ENCODE peak calls at places on chromosomes 12 and 14, in five cellular contexts. A, E, Z, C and T are unnamed samples.

GRCh38 chr12:5546616-5547015 is 114.7 kb downstream of the NTF3 start:
- DNase-seq in C (no peak), Z (peak), A (no peak), E (no peak), T (no peak)

GRCh38 chr12:57889541-57889989 is 43.0 kb upstream of the CTDSP2 start:
- DNase-seq in E (no peak), C (no peak), Z (peak), A (no peak), T (no peak)

GRCh38 chr12:49322367-49322707 is 718 bp upstream of the TROAP start:
- DNase-seq in Z (no peak), E (no peak), C (no peak), A (no peak), T (no peak)

GRCh38 chr12:63302269-63302940 is 151.4 kb upstream of the AVPR1A start:
- DNase-seq in C (no peak), A (no peak), Z (no peak), E (no peak), T (peak)

GRCh38 chr14:23024612-23025075 is 10.1 kb downstream of the PSMB5 start:
- DNase-seq in Z (no peak), E (no peak), C (no peak), A (no peak), T (no peak)

GRCh38 chr14:23910081-23910875 is 43.3 kb upstream of the DHRS4 start:
- DNase-seq in E (peak), Z (peak), C (peak), A (peak), T (no peak)

GRCh38 chr14:67529947-67530935 is 2.8 kb upstream of the PLEKHH1 start:
- DNase-seq in Z (no peak), C (no peak), A (no peak), E (no peak), T (no peak)

GRCh38 chr12:127780881-127781280 is 486.1 kb upstream of the TMEM132C start:
- DNase-seq in C (no peak), E (no peak), A (no peak), Z (no peak), T (no peak)

GRCh38 chr14:95697764-95698163 is 11.5 kb downstream of the TCL1B start:
- DNase-seq in C (no peak), E (no peak), A (no peak), Z (no peak), T (peak)

GRCh38 chr14:27164139-27164538 is 566.3 kb upstream of the NOVA1 start:
- DNase-seq in E (no peak), Z (no peak), C (no peak), A (no peak), T (no peak)

GRCh38 chr14:105486974-105487448 is 325 bp downstream of the CRIP1 start:
- DNase-seq in Z (no peak), E (no peak), C (no peak), A (peak), T (no peak)

GRCh38 chr14:65286443-65286842 is 126.1 kb upstream of the FUT8 start:
- DNase-seq in E (peak), A (peak), Z (no peak), C (peak), T (no peak)

GRCh38 chr12:66851134-66851533 is 172.3 kb upstream of the GRIP1 start:
- DNase-seq in Z (no peak), E (no peak), A (no peak), C (no peak), T (no peak)

GRCh38 chr14:39006721-39007410 is 96.2 kb downstream of the SEC23A start:
- DNase-seq in C (no peak), E (no peak), Z (peak), A (no peak), T (no peak)

GRCh38 chr12:56130876-56131275 is 2.8 kb downstream of the ESYT1 start:
- DNase-seq in E (no peak), C (no peak), Z (no peak), A (no peak), T (no peak)

GRCh38 chr12:79515526-79515935 is 175.2 kb downstream of the PAWR start:
- DNase-seq in E (no peak), C (no peak), A (no peak), Z (no peak), T (no peak)

GRCh38 chr12:51788876-51789275 is 59.6 kb downstream of the FIGNL2 start:
- DNase-seq in Z (peak), E (no peak), C (no peak), A (no peak), T (no peak)

GRCh38 chr14:100791995-100792394 is 33.9 kb upstream of the MEG3 start:
- DNase-seq in A (no peak), C (no peak), Z (no peak), E (no peak), T (no peak)

GRCh38 chr14:100788517-100789365 is 37.2 kb upstream of the MEG3 start:
- DNase-seq in E (peak), C (no peak), A (no peak), Z (no peak), T (no peak)

GRCh38 chr14:100787659-100788058 is 38.3 kb upstream of the MEG3 start:
- DNase-seq in Z (no peak), C (no peak), E (no peak), A (no peak), T (no peak)

GRCh38 chr14:100789460-100790417 is 36.2 kb upstream of the MEG3 start:
- DNase-seq in C (no peak), A (no peak), Z (no peak), E (no peak), T (no peak)

DNA sequence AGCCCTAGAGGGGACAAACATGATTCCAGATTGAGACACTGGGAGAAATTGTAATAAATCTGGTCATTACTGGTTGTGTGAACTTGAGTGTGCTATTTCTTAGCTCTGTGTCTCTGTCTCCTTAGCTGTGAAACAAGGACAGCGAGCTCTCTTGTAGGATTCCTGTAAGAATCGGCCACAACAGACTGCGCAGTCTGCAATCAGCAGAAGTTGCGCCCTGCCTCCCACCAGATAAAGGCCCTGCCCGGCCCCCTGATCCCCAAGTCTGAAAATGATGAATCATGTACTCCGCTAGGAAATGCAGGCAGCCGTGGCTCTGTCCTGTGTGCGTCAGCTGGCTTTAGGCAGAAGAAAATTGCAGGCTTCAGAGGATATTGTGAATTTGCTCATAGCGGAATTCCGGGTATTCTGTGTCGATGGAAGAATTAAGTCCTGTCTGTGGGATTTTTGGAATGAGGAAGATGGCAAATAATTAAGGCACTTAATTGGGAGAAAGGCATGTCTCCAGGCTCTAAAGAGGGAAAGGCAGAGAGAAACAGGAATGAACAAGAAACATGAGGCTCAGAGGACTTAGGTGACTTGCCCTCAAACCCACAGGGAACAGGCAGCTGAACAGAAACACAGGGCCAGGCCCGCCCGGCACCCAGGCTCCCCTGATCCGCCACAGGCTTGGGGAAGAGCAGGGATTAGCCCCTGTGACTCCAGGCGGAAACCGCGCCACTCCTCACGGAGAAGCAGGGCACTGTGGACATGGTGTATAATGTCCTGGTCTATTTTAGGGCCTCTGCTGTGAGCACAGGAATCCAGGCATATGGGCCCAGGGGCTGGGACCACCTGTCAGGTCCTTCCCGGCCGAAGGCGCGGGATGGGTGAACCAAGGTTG is 34.9 kb upstream of the MEG3 start:
- DNase-seq in E (peak), C (no peak), Z (peak), A (no peak), T (no peak)
- TF ChIP-seq RCOR1 in E (peak), C (no peak), Z (no peak), A (no peak), T (no peak)

DNA sequence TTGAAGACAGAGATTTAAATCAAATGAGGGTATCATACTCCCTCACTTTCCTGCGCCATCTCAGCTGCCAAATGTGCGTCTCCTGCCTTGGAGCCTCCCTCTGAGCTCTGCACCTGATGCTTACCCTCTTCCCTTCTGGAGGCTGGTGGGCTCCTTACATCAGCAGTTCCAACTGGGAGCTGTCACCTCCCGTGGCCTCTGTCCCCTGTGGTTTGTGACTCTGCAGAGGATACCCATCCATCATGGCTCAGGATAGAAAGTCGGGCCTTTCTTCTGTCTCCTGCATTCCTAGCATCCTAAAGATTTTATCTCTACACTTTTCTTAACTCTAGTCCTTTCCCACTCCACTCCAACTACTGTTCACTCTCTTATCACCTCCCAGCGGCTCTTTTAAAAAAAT is 570.6 kb downstream of the BCL11B start:
- DNase-seq in Z (no peak), E (no peak), A (no peak), C (no peak), T (no peak)
- TF ChIP-seq RCOR1 in Z (no peak), E (no peak), A (no peak), C (no peak), T (no peak)

GRCh38 chr14:63478024-63478423 is 65.2 kb downstream of the PPP2R5E start:
- DNase-seq in C (no peak), E (no peak), A (no peak), Z (no peak), T (peak)

GRCh38 chr14:63475761-63476160 is 67.4 kb downstream of the PPP2R5E start:
- DNase-seq in Z (no peak), C (no peak), E (no peak), A (no peak), T (no peak)

GRCh38 chr14:63480599-63480998 is 62.6 kb downstream of the PPP2R5E start:
- DNase-seq in E (no peak), A (no peak), Z (no peak), C (no peak), T (no peak)

GRCh38 chr14:63474844-63475243 is 68.3 kb downstream of the PPP2R5E start:
- DNase-seq in Z (no peak), A (no peak), C (no peak), E (no peak), T (no peak)

GRCh38 chr14:63478437-63478852 is 64.7 kb downstream of the PPP2R5E start:
- DNase-seq in E (no peak), Z (no peak), C (no peak), A (no peak), T (peak)
- TF ChIP-seq RCOR1 in E (no peak), Z (no peak), C (no peak), A (no peak), T (no peak)

DNA sequence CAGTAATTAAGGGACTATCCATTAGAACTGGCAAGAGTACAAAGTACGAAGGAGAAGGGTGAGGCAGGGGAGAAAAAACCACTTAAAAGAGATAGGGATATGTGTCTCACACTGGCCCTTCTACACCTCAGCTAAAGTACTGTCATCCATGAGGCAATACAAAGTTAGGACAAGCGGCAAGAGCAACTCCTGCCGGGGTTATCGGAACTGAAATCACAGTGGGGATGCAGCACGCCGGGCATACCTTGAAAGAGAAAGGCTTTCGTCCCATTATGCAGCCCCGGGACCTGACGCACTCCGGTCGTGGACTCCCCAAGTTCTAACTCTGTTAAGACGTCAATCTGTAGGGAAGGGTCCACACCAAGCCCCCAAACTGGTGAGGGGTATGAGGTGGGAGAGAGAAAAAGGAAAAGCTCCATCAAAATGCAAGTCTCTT is 1.1 kb downstream of the NELL2 start:
- DNase-seq in C (peak), A (peak), Z (no peak), E (no peak), T (no peak)
- TF ChIP-seq RCOR1 in C (no peak), A (no peak), Z (no peak), E (no peak), T (no peak)

GRCh38 chr12:103794814-103795213 is 46.2 kb downstream of the NT5DC3 start:
- DNase-seq in E (no peak), C (no peak), A (no peak), Z (no peak), T (no peak)

GRCh38 chr12:103793046-103793445 is 48.0 kb downstream of the NT5DC3 start:
- DNase-seq in Z (no peak), A (no peak), C (no peak), E (no peak), T (no peak)

GRCh38 chr12:103798586-103798985 is 42.4 kb downstream of the NT5DC3 start:
- DNase-seq in C (no peak), Z (no peak), E (no peak), A (no peak), T (no peak)

GRCh38 chr12:103791350-103791920 is 49.6 kb downstream of the NT5DC3 start:
- DNase-seq in Z (no peak), A (no peak), E (no peak), C (no peak), T (no peak)

DNA sequence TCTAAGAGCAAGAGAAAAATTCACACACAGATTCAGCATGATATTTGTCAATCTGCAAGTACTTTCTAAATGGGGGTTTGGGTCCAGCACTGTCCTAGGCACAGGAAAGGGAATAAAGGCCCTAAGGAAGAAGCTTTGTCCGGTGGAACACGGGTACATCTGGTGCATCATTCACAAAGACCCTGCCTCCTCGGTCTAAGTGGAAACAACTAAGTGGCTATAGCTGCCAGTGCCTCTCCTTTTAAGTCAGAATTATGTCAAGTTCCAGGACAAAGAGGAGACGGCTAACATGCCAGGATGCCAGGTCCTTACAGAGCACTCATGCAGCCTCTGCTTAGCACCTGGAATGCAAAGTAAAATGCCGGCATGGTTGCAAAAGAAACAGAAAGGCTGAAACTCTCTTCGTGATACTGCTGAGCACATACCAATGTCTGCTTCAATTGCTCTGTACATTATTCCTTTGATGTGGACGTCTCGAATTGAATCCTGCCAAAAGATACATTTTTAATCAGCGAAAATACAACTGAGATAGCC is 47.5 kb downstream of the NT5DC3 start:
- DNase-seq in E (no peak), Z (no peak), C (no peak), A (no peak), T (no peak)
- TF ChIP-seq RCOR1 in E (no peak), Z (no peak), C (no peak), A (no peak), T (no peak)

GRCh38 chr14:69073429-69073828 is 79.5 kb downstream of the DCAF5 start:
- DNase-seq in C (no peak), Z (no peak), E (no peak), A (no peak), T (no peak)

GRCh38 chr14:69072584-69072983 is 80.3 kb downstream of the DCAF5 start:
- DNase-seq in E (no peak), Z (no peak), C (no peak), A (no peak), T (no peak)

GRCh38 chr14:69064596-69064995 is 85.5 kb upstream of the ACTN1 start:
- DNase-seq in E (no peak), C (no peak), A (no peak), Z (no peak), T (no peak)

GRCh38 chr14:69066396-69067171 is 86.3 kb downstream of the DCAF5 start:
- DNase-seq in A (no peak), Z (no peak), C (no peak), E (no peak), T (peak)

GRCh38 chr14:69069020-69069421 is 83.9 kb downstream of the DCAF5 start:
- DNase-seq in E (peak), A (peak), C (no peak), Z (peak), T (no peak)
- TF ChIP-seq RCOR1 in E (no peak), A (no peak), C (no peak), Z (no peak), T (no peak)

GRCh38 chr14:59305231-59305630 is 116.8 kb downstream of the DAAM1 start:
- DNase-seq in C (no peak), E (no peak), Z (peak), A (no peak), T (no peak)

GRCh38 chr14:59302313-59302712 is 113.8 kb downstream of the DAAM1 start:
- DNase-seq in Z (no peak), E (no peak), A (no peak), C (no peak), T (no peak)

GRCh38 chr14:59301354-59301753 is 112.9 kb downstream of the DAAM1 start:
- DNase-seq in C (no peak), Z (no peak), E (no peak), A (no peak), T (peak)

GRCh38 chr14:59305836-59306555 is 117.5 kb downstream of the DAAM1 start:
- DNase-seq in E (no peak), C (no peak), Z (peak), A (no peak), T (no peak)

DNA sequence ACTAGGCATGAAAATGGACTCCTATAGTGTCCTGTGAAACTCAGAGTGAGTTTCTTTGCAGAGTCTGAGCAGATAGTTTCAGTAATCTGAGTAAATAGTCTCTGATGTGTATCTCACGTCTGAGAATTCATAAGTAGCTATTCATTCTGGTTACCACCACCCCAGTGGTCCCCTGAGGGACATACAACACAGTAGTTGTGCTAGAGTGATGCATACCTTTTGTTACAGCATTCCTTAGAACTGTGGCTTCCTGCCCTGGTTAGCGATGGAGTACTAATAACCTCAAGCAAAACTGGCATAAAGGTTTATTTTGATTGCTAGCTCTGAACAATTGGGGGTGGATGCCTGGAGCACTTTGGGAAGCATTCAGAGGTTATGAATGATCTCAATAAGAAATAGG is 114.7 kb downstream of the DAAM1 start:
- DNase-seq in A (no peak), C (no peak), E (no peak), Z (no peak), T (no peak)
- TF ChIP-seq RCOR1 in A (no peak), C (no peak), E (no peak), Z (no peak), T (no peak)

DNA sequence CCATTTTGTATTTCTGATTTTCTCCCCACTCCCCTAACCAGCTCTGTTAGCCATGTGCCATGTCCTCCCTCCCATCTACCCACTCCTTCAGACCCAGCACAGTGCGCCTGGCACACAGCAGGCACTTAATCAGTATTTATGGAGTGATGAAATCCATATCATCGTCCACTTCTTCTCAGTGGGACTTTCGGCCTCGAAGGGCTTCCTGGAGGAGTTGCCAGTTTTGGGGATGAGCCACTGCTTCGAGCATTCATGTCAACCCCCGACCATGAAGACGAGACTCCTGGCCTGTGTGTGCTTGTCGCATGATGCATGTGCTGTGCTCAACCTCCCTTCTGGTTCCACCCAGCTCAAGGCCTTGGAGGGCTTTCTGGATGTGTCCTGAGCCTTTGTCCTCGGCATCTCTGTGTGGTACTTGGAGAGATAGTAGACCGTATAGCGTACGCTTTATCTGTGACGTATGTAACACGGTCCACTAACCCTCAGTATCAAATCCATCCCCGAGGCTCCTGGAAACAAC is 119.5 kb upstream of the RTL1 start:
- DNase-seq in E (no peak), A (no peak), C (no peak), Z (no peak), T (no peak)
- TF ChIP-seq RCOR1 in E (no peak), A (no peak), C (no peak), Z (no peak), T (no peak)

GRCh38 chr14:24982472-24983155 is 67.3 kb downstream of the STXBP6 start:
- DNase-seq in E (no peak), C (no peak), A (peak), Z (peak), T (no peak)
- TF ChIP-seq RCOR1 in E (no peak), C (no peak), A (no peak), Z (peak), T (no peak)

GRCh38 chr14:53533384-53533975 is 380.4 kb upstream of the DDHD1 start:
- DNase-seq in E (no peak), A (no peak), C (no peak), Z (no peak), T (no peak)

GRCh38 chr14:53537421-53538315 is 384.5 kb upstream of the DDHD1 start:
- DNase-seq in A (no peak), Z (peak), C (no peak), E (no peak), T (no peak)

GRCh38 chr14:53532871-53533270 is 379.7 kb upstream of the DDHD1 start:
- DNase-seq in A (no peak), C (no peak), Z (no peak), E (no peak), T (no peak)

GRCh38 chr14:53536446-53536845 is 383.3 kb upstream of the DDHD1 start:
- DNase-seq in C (no peak), A (no peak), Z (no peak), E (no peak), T (no peak)

GRCh38 chr14:53534841-53535240 is 381.7 kb upstream of the DDHD1 start:
- DNase-seq in A (no peak), E (no peak), Z (peak), C (no peak), T (no peak)
- TF ChIP-seq RCOR1 in A (no peak), E (no peak), Z (no peak), C (no peak), T (no peak)